ENCODE peak calls at places on chromosomes 2 and 18, in six cellular contexts. G is IMR-90, P is H1, O is mesendoderm, F is mesenchymal stem cell, A is trophoblast cell. V is an unnamed sample.
A peak's percentile ranks its signal among the peaks of the same experiment; 100 is the strongest.

GRCh38 chr2:43068053-43068471 is 158.3 kb downstream of the ZFP36L2 start:
- DNase-seq in G (no peak), P (peak; percentile 74), O (no peak), F (no peak), A (no peak), V (peak; percentile 83)

GRCh38 chr2:101718993-101719571 is 21.6 kb downstream of the MAP4K4 start:
- DNase-seq in G (peak; percentile 31), P (no peak), O (no peak), F (no peak), A (no peak), V (no peak)

GRCh38 chr18:46329736-46330246 is 225.6 kb downstream of the HAUS1 start:
- DNase-seq in G (no peak), P (no peak), O (no peak), F (no peak), A (no peak), V (no peak)

GRCh38 chr2:61900246-61900645 is 5.2 kb upstream of the COMMD1 start:
- DNase-seq in G (peak; percentile 38), P (no peak), O (no peak), F (no peak), A (peak; percentile 92), V (no peak)

GRCh38 chr2:28662468-28663095 is 89.0 kb upstream of the PPP1CB start:
- DNase-seq in G (peak; percentile 81), P (no peak), O (no peak), F (peak; percentile 81), A (peak; percentile 29), V (no peak)

GRCh38 chr2:222950886-222951285 is 90.0 kb downstream of the ACSL3 start:
- DNase-seq in G (peak; percentile 91), P (no peak), O (no peak), F (peak; percentile 86), A (peak; percentile 41), V (no peak)

GRCh38 chr18:42159146-42159545 is 204.1 kb downstream of the PIK3C3 start:
- DNase-seq in G (no peak), P (no peak), O (no peak), F (no peak), A (no peak), V (no peak)

GRCh38 chr2:197240713-197241050 is 69.9 kb downstream of the ANKRD44 start:
- DNase-seq in G (no peak), P (no peak), O (no peak), F (no peak), A (no peak), V (no peak)

GRCh38 chr2:197241590-197241989 is 69.0 kb downstream of the ANKRD44 start:
- DNase-seq in G (no peak), P (no peak), O (no peak), F (no peak), A (no peak), V (no peak)

GRCh38 chr2:140442319-140442718 is 1662.1 kb upstream of the NXPH2 start:
- DNase-seq in G (peak; percentile 8), P (no peak), O (peak; percentile 29), F (peak; percentile 67), A (no peak), V (no peak)

GRCh38 chr2:170571612-170572011 is 143.5 kb upstream of the SP5 start:
- DNase-seq in G (no peak), P (no peak), O (no peak), F (no peak), A (no peak), V (no peak)

GRCh38 chr2:186882511-186883071 is 33.6 kb upstream of the ZSWIM2 start:
- DNase-seq in G (no peak), P (no peak), O (no peak), F (no peak), A (no peak), V (no peak)

GRCh38 chr2:10226032-10226724 is 76.5 kb upstream of the HPCAL1 start:
- DNase-seq in G (no peak), P (no peak), O (no peak), F (no peak), A (no peak), V (no peak)

GRCh38 chr2:65045651-65046050 is 10.6 kb upstream of the CEP68 start:
- DNase-seq in G (peak; percentile 30), P (no peak), O (peak; percentile 89), F (peak; percentile 83), A (peak; percentile 96), V (peak; percentile 32)

GRCh38 chr2:71749671-71750101 is 296.3 kb downstream of the DYSF start:
- DNase-seq in G (peak; percentile 3), P (no peak), O (no peak), F (peak; percentile 45), A (peak; percentile 87), V (no peak)

GRCh38 chr18:69689081-69689759 is 258.5 kb downstream of the CD226 start:
- DNase-seq in G (peak; percentile 43), P (no peak), O (no peak), F (peak; percentile 11), A (no peak), V (no peak)

GRCh38 chr2:118861741-118862140 is 14.3 kb upstream of the EN1 start:
- DNase-seq in G (no peak), P (no peak), O (no peak), F (no peak), A (no peak), V (no peak)

GRCh38 chr2:43412121-43412753 is 183.6 kb downstream of the THADA start:
- DNase-seq in G (peak; percentile 40), P (no peak), O (no peak), F (no peak), A (no peak), V (no peak)

GRCh38 chr18:50285631-50286321 is 1.7 kb downstream of the CXXC1 start:
- DNase-seq in G (no peak), P (no peak), O (no peak), F (no peak), A (no peak), V (no peak)

GRCh38 chr2:231467016-231467545 is 2.8 kb upstream of the NCL start:
- DNase-seq in G (no peak), P (no peak), O (no peak), F (no peak), A (no peak), V (no peak)

GRCh38 chr2:231463698-231464575 is at the start of gene NCL:
- DNase-seq in G (peak; percentile 98), P (no peak), O (peak; percentile 99), F (peak; percentile 99), A (peak; percentile 99), V (peak; percentile 92)

GRCh38 chr2:231462729-231463465 is 1.4 kb downstream of the NCL start:
- DNase-seq in G (no peak), P (no peak), O (no peak), F (no peak), A (no peak), V (no peak)

GRCh38 chr2:231467613-231468525 is 3.6 kb upstream of the NCL start:
- DNase-seq in G (no peak), P (no peak), O (no peak), F (no peak), A (no peak), V (no peak)

GRCh38 chr2:231464576-231465540 is 574 bp upstream of the NCL start:
- DNase-seq in G (no peak), P (peak; percentile 97), O (no peak), F (no peak), A (peak; percentile 40), V (peak; percentile 96)
- H2BK120ac ChIP-seq in G (no peak overlapping the region), P (no peak overlapping the region), O (no peak overlapping the region), F (peak overlapping the region; percentile 6), A (peak overlapping the region; percentile 49), V (peak overlapping the region; percentile 56)

GRCh38 chr2:196172976-196173375 is 1.6 kb upstream of the STK17B start:
- DNase-seq in G (no peak), P (no peak), O (peak; percentile 29), F (no peak), A (no peak), V (no peak)

GRCh38 chr2:196173505-196173904 is 2.1 kb upstream of the STK17B start:
- DNase-seq in G (peak; percentile 23), P (no peak), O (no peak), F (no peak), A (no peak), V (no peak)

GRCh38 chr2:196171946-196172345 is 568 bp upstream of the STK17B start:
- DNase-seq in G (no peak), P (no peak), O (no peak), F (peak; percentile 33), A (no peak), V (no peak)

GRCh38 chr2:196176142-196176738 is 4.9 kb upstream of the STK17B start:
- DNase-seq in G (no peak), P (no peak), O (no peak), F (no peak), A (no peak), V (no peak)

DNA sequence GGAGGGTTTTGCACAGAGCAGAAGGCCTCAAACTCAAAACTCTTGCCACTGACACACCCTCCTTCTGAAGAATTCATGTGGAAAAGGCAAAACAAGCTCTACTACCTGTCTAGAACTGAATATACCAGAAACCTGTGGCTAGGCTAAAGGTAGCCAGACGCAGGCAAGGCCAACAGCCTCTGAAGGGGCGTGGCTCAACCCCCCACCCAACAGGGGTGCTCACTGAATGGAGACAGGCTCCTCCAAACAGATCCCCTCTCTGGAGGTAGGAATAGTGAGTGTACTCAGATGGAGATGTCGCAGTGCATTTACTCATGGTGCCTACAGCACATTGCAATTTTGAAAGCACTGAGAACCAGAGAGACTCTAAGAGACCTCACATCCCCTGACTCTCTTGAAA is 3.0 kb upstream of the STK17B start:
- DNase-seq in G (no peak), P (peak; percentile 50), O (no peak), F (no peak), A (no peak), V (no peak)
- H3K4me3 ChIP-seq in G (no peak overlapping the region), P (no peak overlapping the region), O (no peak overlapping the region), F (no peak overlapping the region), A (no peak overlapping the region), V (no peak overlapping the region)

DNA sequence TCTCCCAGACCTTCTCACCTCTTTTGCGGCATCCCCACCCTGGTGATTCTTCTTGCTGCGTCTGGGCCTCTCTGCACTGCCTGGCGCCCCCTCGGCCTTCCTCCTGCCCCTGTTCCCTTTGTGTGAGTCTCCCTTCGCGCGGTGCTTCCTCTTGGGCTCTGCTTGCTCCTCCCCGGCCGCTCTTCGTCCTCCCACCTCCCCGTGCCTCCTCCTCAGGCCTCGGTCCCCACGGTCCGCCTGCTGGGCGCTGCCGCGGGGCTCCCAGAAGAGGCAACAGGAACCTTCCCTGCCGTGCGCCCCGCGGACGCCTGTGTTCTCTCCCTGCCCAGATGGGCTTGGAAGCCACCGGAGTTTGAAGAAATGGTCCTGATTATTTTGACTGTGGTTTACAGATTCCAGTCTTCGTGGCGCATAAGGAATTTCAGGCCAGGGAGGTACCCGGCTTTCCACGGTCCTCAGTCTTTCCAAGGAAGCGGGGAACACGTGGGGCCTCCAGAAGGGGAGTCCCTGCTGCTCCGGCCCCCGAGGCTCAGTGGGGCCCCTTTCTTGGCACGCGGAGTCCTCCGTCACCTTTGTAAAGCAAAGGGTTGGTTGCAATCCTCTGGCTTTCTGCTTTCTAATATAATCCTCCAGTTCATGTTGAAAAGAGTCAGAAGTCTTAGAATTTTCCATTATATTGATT is 13.1 kb downstream of the RNU2-63P start:
- DNase-seq in G (no peak), P (peak; percentile 68), O (peak; percentile 73), F (no peak), A (no peak), V (no peak)
- H2BK120ac ChIP-seq in G (no peak overlapping the region), P (peak overlapping the region; percentile 81), O (no peak overlapping the region), F (peak overlapping the region; percentile 61), A (peak overlapping the region; percentile 17), V (no peak overlapping the region)

GRCh38 chr2:226652983-226653765 is 146.4 kb downstream of the IRS1 start:
- DNase-seq in G (peak; percentile 42), P (no peak), O (no peak), F (peak; percentile 63), A (no peak), V (no peak)
- H3K4me3 ChIP-seq in G (no peak overlapping the region), P (no peak overlapping the region), O (no peak overlapping the region), F (no peak overlapping the region), A (no peak overlapping the region), V (no peak overlapping the region)

V was measured in neuronal stem cell.